ENCODE peak calls at places on chromosomes 6 and 20, in eight cellular contexts. I is mesothelial cell of epicardium; C is activated CD8-positive, alpha-beta memory T cell treated with anti-CD3 and anti-CD28 coated beads for 1 hour; G is dermis microvascular lymphatic vessel endothelial cell; Y is epithelial cell of prostate; S is occipital lobe; H is BJ; N is NB4. E is an unnamed sample.

GRCh38 chr6:23137596-23137995 is 568.2 kb downstream of the HDGFL1 start:
- DNase-seq in N (no peak), Y (no peak), I (no peak), G (no peak), C (no peak), S (no peak), H (no peak), E (no peak)

GRCh38 chr6:146135167-146135566 is 106.3 kb downstream of the GRM1 start:
- DNase-seq in S (no peak), I (no peak), H (no peak), C (no peak), G (no peak), N (no peak), Y (no peak), E (no peak)

GRCh38 chr6:167031082-167031709 is 32.0 kb downstream of the CEP43 start:
- DNase-seq in C (no peak), H (no peak), I (no peak), S (no peak), Y (peak; percentile 20), N (no peak), G (no peak), E (no peak)

GRCh38 chr20:38559764-38560163 is 21.2 kb upstream of the ADIG start:
- DNase-seq in S (no peak), I (no peak), H (peak; percentile 39), N (no peak), Y (no peak), G (no peak), C (no peak), E (no peak)

GRCh38 chr6:143745160-143746133 is 67.7 kb downstream of the PHACTR2 start:
- DNase-seq in Y (no peak), G (peak; percentile 42), N (no peak), I (no peak), S (no peak), H (no peak), C (no peak), E (peak; percentile 62)

GRCh38 chr6:111057074-111057752 is 30.1 kb upstream of the SLC16A10 start:
- DNase-seq in I (no peak), H (no peak), S (no peak), Y (no peak), C (no peak), G (peak; percentile 33), N (peak; percentile 67), E (no peak)

GRCh38 chr6:164502838-164503237 is 806.6 kb downstream of the C6orf118 start:
- DNase-seq in S (no peak), G (peak; percentile 83), Y (no peak), I (no peak), N (no peak), H (no peak), C (no peak), E (no peak)

GRCh38 chr6:39204646-39205244 is 24.5 kb downstream of the KCNK5 start:
- DNase-seq in G (no peak), H (no peak), N (no peak), Y (no peak), S (no peak), C (no peak), I (no peak), E (no peak)

GRCh38 chr6:35190306-35190705 is 23.4 kb upstream of the SCUBE3 start:
- DNase-seq in N (no peak), C (no peak), G (no peak), I (no peak), S (no peak), Y (no peak), H (no peak), E (no peak)

GRCh38 chr6:84066536-84066935 is 33.0 kb downstream of the MRAP2 start:
- DNase-seq in H (no peak), C (no peak), N (no peak), I (no peak), Y (no peak), G (no peak), S (no peak), E (no peak)

GRCh38 chr20:13274311-13274965 is 53.4 kb downstream of the ISM1 start:
- DNase-seq in C (no peak), N (no peak), G (no peak), Y (no peak), H (no peak), I (no peak), S (no peak), E (no peak)

GRCh38 chr6:110511401-110511800 is 35.0 kb upstream of the SLC22A16 start:
- DNase-seq in H (no peak), Y (no peak), I (no peak), N (no peak), S (no peak), G (no peak), C (no peak), E (no peak)

GRCh38 chr6:35485402-35485877 is 11.4 kb downstream of the TEAD3 start:
- DNase-seq in N (no peak), Y (no peak), C (no peak), G (no peak), I (no peak), H (no peak), S (no peak), E (peak; percentile 80)

GRCh38 chr20:18588554-18589043 is 745 bp downstream of the DTD1 start:
- DNase-seq in I (no peak), C (no peak), G (no peak), Y (no peak), N (no peak), H (no peak), S (no peak), E (no peak)

GRCh38 chr20:8854566-8854965 is 214.3 kb upstream of the PLCB4 start:
- DNase-seq in S (no peak), G (no peak), I (no peak), N (no peak), H (no peak), Y (no peak), C (no peak), E (no peak)

GRCh38 chr6:36624461-36625160 is 30.4 kb downstream of the SRSF3 start:
- DNase-seq in C (no peak), S (no peak), I (no peak), N (no peak), G (no peak), H (no peak), Y (no peak), E (no peak)

GRCh38 chr6:113672691-113673149 is 184.4 kb upstream of the MARCKS start:
- DNase-seq in G (peak; percentile 24), H (no peak), I (no peak), Y (no peak), S (no peak), C (no peak), N (peak; percentile 41), E (no peak)

GRCh38 chr6:45419574-45420082 is 41.9 kb upstream of the SUPT3H start:
- DNase-seq in I (peak; percentile 24), G (no peak), Y (no peak), H (no peak), S (no peak), C (peak; percentile 47), N (peak; percentile 89), E (peak; percentile 70)

GRCh38 chr6:127716425-127716930 is 139.5 kb downstream of the C6orf58 start:
- DNase-seq in Y (no peak), C (no peak), N (no peak), H (no peak), G (no peak), S (no peak), I (no peak), E (no peak)

GRCh38 chr6:151036869-151037680 is 171.6 kb downstream of the MTHFD1L start:
- DNase-seq in G (peak; percentile 30), C (no peak), N (no peak), I (no peak), H (no peak), Y (peak; percentile 68), S (no peak), E (no peak)

GRCh38 chr6:83509416-83509815 is 2.9 kb upstream of the PRSS35 start:
- DNase-seq in G (no peak), Y (no peak), C (no peak), N (no peak), I (no peak), S (no peak), H (no peak), E (no peak)

GRCh38 chr6:118894425-118895240 is 681 bp downstream of the ASF1A start:
- DNase-seq in N (peak; percentile 80), Y (no peak), H (no peak), I (peak; percentile 36), S (peak; percentile 60), C (peak; percentile 38), G (peak; percentile 41), E (peak; percentile 72)

GRCh38 chr6:33915134-33915533 is 111.3 kb upstream of the MLN start:
- DNase-seq in H (no peak), Y (no peak), C (no peak), N (no peak), I (no peak), S (no peak), G (no peak), E (peak; percentile 31)

GRCh38 chr6:116371384-116372209 is 850 bp downstream of the DSE start:
- DNase-seq in I (peak; percentile 68), Y (peak; percentile 71), N (peak; percentile 69), S (peak; percentile 72), C (peak; percentile 2), H (peak; percentile 65), G (no peak), E (peak; percentile 63)

GRCh38 chr6:119077643-119078448 is 618 bp downstream of the FAM184A start:
- DNase-seq in S (peak; percentile 19), H (no peak), C (peak; percentile 25), N (no peak), G (no peak), I (no peak), Y (no peak), E (peak; percentile 39)

GRCh38 chr6:148044261-148044731 is 298.3 kb upstream of the SASH1 start:
- DNase-seq in Y (no peak), I (no peak), C (no peak), N (no peak), G (no peak), S (no peak), H (peak; percentile 50), E (no peak)

GRCh38 chr6:55011034-55011433 is 163.3 kb upstream of the HCRTR2 start:
- DNase-seq in H (no peak), S (no peak), G (no peak), C (no peak), N (peak; percentile 5), I (no peak), Y (no peak), E (no peak)

GRCh38 chr20:43448748-43449535 is 8.8 kb upstream of the SRSF6 start:
- DNase-seq in I (no peak), C (no peak), H (no peak), Y (no peak), N (peak; percentile 68), S (no peak), G (peak; percentile 63), E (peak; percentile 39)

GRCh38 chr20:12241065-12241464 is 323.4 kb downstream of the BTBD3 start:
- DNase-seq in S (no peak), N (no peak), H (no peak), Y (peak; percentile 2), C (no peak), G (no peak), I (no peak), E (no peak)

GRCh38 chr20:51127713-51128112 is 104.8 kb upstream of the KCNG1 start:
- DNase-seq in C (no peak), Y (no peak), S (no peak), H (no peak), I (no peak), N (no peak), G (no peak), E (no peak)

GRCh38 chr20:49999329-49999728 is 16.5 kb downstream of the SNAI1 start:
- DNase-seq in I (no peak), N (peak; percentile 55), H (no peak), Y (no peak), G (no peak), S (no peak), C (no peak), E (no peak)

GRCh38 chr6:21033575-21034026 is 499.3 kb downstream of the CDKAL1 start:
- DNase-seq in Y (peak; percentile 27), H (peak; percentile 46), I (no peak), S (no peak), C (no peak), N (no peak), G (no peak), E (no peak)

GRCh38 chr20:21550587-21550986 is 36.7 kb upstream of the NKX2-2 start:
- DNase-seq in G (no peak), Y (no peak), C (no peak), S (no peak), I (no peak), H (no peak), N (no peak), E (no peak)

GRCh38 chr20:62321521-62321948 is 18.7 kb downstream of the ADRM1 start:
- DNase-seq in N (no peak), Y (peak; percentile 33), G (no peak), S (no peak), C (no peak), H (no peak), I (no peak), E (no peak)

E was measured in left colon.